ENCODE peak calls at places on chromosomes 11 and 22, in ten cellular contexts. J, S, E, R, G, T, L, B, X and K are unnamed samples.

GRCh38 chr11:90223248-90223585 is 368 bp upstream of the CHORDC1 start:
- DNase-seq in J (no peak), S (no peak), E (no peak), R (no peak), G (no peak), T (no peak), L (no peak), B (no peak), X (no peak), K (no peak)

GRCh38 chr11:119751281-119752060 is 22.5 kb upstream of the NECTIN1 start:
- DNase-seq in J (no peak), S (no peak), E (no peak), R (no peak), G (no peak), T (no peak), L (no peak), B (no peak), X (no peak), K (peak; percentile 16)

GRCh38 chr11:16606784-16607674 is 131.4 kb upstream of the C11orf58 start:
- DNase-seq in J (no peak), S (no peak), E (peak; percentile 66), R (peak; percentile 79), G (no peak), T (peak; percentile 51), L (no peak), B (no peak), X (no peak), K (no peak)

GRCh38 chr22:31836010-31836409 is 82.2 kb downstream of the DEPDC5 start:
- DNase-seq in J (no peak), S (no peak), E (no peak), R (no peak), G (no peak), T (no peak), L (no peak), B (no peak), X (no peak), K (no peak)

GRCh38 chr22:40023226-40023925 is 28.6 kb downstream of the FAM83F start:
- DNase-seq in J (no peak), S (no peak), E (no peak), R (peak; percentile 37), G (no peak), T (no peak), L (no peak), B (no peak), X (no peak), K (no peak)

GRCh38 chr11:67450796-67451657 is 1.5 kb downstream of the GPR152 start:
- DNase-seq in J (no peak), S (no peak), E (no peak), R (no peak), G (no peak), T (no peak), L (no peak), B (no peak), X (no peak), K (no peak)

GRCh38 chr22:29987143-29987542 is 93.1 kb upstream of the HORMAD2 start:
- DNase-seq in J (no peak), S (no peak), E (no peak), R (no peak), G (no peak), T (no peak), L (no peak), B (no peak), X (no peak), K (no peak)

GRCh38 chr11:33642461-33643166 is 58.0 kb downstream of the C11orf91 start:
- DNase-seq in J (no peak), S (no peak), E (no peak), R (no peak), G (no peak), T (no peak), L (no peak), B (no peak), X (no peak), K (no peak)

GRCh38 chr22:26554956-26555355 is 35.0 kb downstream of the TPST2 start:
- DNase-seq in J (no peak), S (no peak), E (no peak), R (no peak), G (no peak), T (no peak), L (no peak), B (no peak), X (no peak), K (no peak)

GRCh38 chr11:118524757-118525465 is 2.4 kb upstream of the TTC36 start:
- DNase-seq in J (no peak), S (no peak), E (no peak), R (no peak), G (no peak), T (no peak), L (no peak), B (no peak), X (no peak), K (no peak)

GRCh38 chr11:120431633-120432032 is 79.9 kb upstream of the GRIK4 start:
- DNase-seq in J (no peak), S (no peak), E (no peak), R (no peak), G (no peak), T (peak; percentile 23), L (no peak), B (no peak), X (no peak), K (no peak)

GRCh38 chr22:28017859-28018258 is 98.8 kb upstream of the PITPNB start:
- DNase-seq in J (no peak), S (no peak), E (no peak), R (no peak), G (no peak), T (peak; percentile 10), L (no peak), B (no peak), X (no peak), K (no peak)

GRCh38 chr22:46446799-46447198 is 90.6 kb downstream of the CELSR1 start:
- DNase-seq in J (no peak), S (no peak), E (peak; percentile 24), R (peak; percentile 20), G (no peak), T (no peak), L (no peak), B (no peak), X (no peak), K (no peak)

GRCh38 chr11:64854534-64855502 is 10.4 kb upstream of the CDC42BPG start:
- DNase-seq in J (no peak), S (no peak), E (no peak), R (no peak), G (peak; percentile 91), T (no peak), L (no peak), B (no peak), X (no peak), K (no peak)

GRCh38 chr22:22406445-22406844 is 102.1 kb downstream of the ZNF280B start:
- DNase-seq in J (no peak), S (no peak), E (no peak), R (no peak), G (no peak), T (no peak), L (no peak), B (no peak), X (no peak), K (no peak)

GRCh38 chr11:34165786-34166557 is 60.5 kb downstream of the NAT10 start:
- DNase-seq in J (no peak), S (no peak), E (no peak), R (no peak), G (no peak), T (peak; percentile 25), L (no peak), B (no peak), X (no peak), K (no peak)

GRCh38 chr11:45949992-45950407 is 27.5 kb downstream of the LARGE2 start:
- DNase-seq in J (no peak), S (no peak), E (no peak), R (no peak), G (no peak), T (no peak), L (no peak), B (no peak), X (no peak), K (no peak)

GRCh38 chr11:67239795-67240574 is 26.3 kb upstream of the GRK2 start:
- DNase-seq in J (peak; percentile 86), S (peak; percentile 88), E (peak; percentile 98), R (peak; percentile 99), G (peak; percentile 93), T (peak; percentile 98), L (peak; percentile 99), B (peak; percentile 89), X (peak; percentile 86), K (peak; percentile 98)

GRCh38 chr11:117583063-117583801 is 213.8 kb downstream of the DSCAML1 start:
- DNase-seq in J (no peak), S (no peak), E (no peak), R (no peak), G (no peak), T (no peak), L (peak; percentile 32), B (no peak), X (no peak), K (no peak)

GRCh38 chr22:32951807-32952153 is 106.4 kb downstream of the SYN3 start:
- DNase-seq in J (no peak), S (no peak), E (no peak), R (no peak), G (no peak), T (no peak), L (peak; percentile 11), B (no peak), X (no peak), K (no peak)

GRCh38 chr11:46363455-46363920 is 16.2 kb downstream of the DGKZ start:
- DNase-seq in J (no peak), S (no peak), E (no peak), R (peak; percentile 68), G (no peak), T (no peak), L (no peak), B (no peak), X (no peak), K (no peak)

GRCh38 chr11:75271730-75272129 is 31.2 kb downstream of the TPBGL start:
- DNase-seq in J (no peak), S (no peak), E (no peak), R (no peak), G (no peak), T (no peak), L (no peak), B (no peak), X (no peak), K (no peak)

GRCh38 chr22:17912942-17913704 is 111.2 kb downstream of the MICAL3 start:
- DNase-seq in J (peak; percentile 23), S (no peak), E (peak; percentile 22), R (peak; percentile 15), G (no peak), T (no peak), L (peak; percentile 22), B (no peak), X (no peak), K (no peak)

GRCh38 chr11:129223701-129224149 is 31.6 kb upstream of the ARHGAP32 start:
- DNase-seq in J (no peak), S (no peak), E (no peak), R (no peak), G (peak; percentile 14), T (no peak), L (no peak), B (no peak), X (no peak), K (no peak)